ENCODE peak calls at places on chromosomes 16 and 17, in nine cellular contexts. U is CD8-positive, alpha-beta T cell; Q is fibroblast of lung; D is AG10803; Y is HCT116; A is cardiac muscle cell; S is stomach; C is IMR-90; B is heart left ventricle. P is an unnamed sample.

GRCh38 chr16:66367968-66368891 is 1.7 kb downstream of the CDH5 start:
- DNase-seq in B (peak), D (no peak), Y (no peak), U (no peak), S (no peak), C (no peak), A (no peak), Q (no peak), P (peak)

GRCh38 chr16:1133271-1133670 is 19.6 kb upstream of the CACNA1H start:
- DNase-seq in Q (no peak), D (no peak), U (no peak), S (no peak), C (no peak), A (no peak), B (no peak), Y (no peak), P (no peak)

GRCh38 chr16:84820305-84820684 is 510 bp downstream of the CRISPLD2 start:
- DNase-seq in D (peak), B (no peak), A (no peak), C (no peak), Q (no peak), S (no peak), U (no peak), Y (no peak), P (no peak)

GRCh38 chr17:4956493-4957061 is 5.7 kb downstream of the ENO3 start:
- DNase-seq in Y (no peak), A (peak), B (no peak), C (no peak), S (peak), D (no peak), U (peak), Q (no peak), P (no peak)

GRCh38 chr16:47644661-47645060 is 183.5 kb downstream of the PHKB start:
- DNase-seq in Q (no peak), B (no peak), D (peak), C (peak), S (no peak), A (no peak), Y (no peak), U (no peak), P (peak)

GRCh38 chr17:48715496-48716399 is 6.6 kb downstream of the PRAC1 start:
- DNase-seq in B (no peak), Y (no peak), Q (no peak), S (no peak), U (no peak), A (no peak), D (no peak), C (no peak), P (no peak)

GRCh38 chr17:44677136-44677535 is 12.4 kb downstream of the CCDC43 start:
- DNase-seq in C (peak), Q (peak), Y (no peak), D (peak), U (no peak), S (no peak), B (no peak), A (no peak), P (peak)

GRCh38 chr16:24753437-24753836 is 24.0 kb downstream of the TNRC6A start:
- DNase-seq in U (no peak), B (no peak), C (no peak), Q (no peak), S (no peak), D (no peak), A (no peak), Y (no peak), P (no peak)

GRCh38 chr17:44557653-44558285 is 485 bp downstream of the FZD2 start:
- DNase-seq in S (peak), U (peak), Q (peak), D (peak), A (peak), B (no peak), Y (no peak), C (peak), P (peak)

GRCh38 chr16:84706856-84707255 is 7.1 kb downstream of the USP10 start:
- DNase-seq in C (no peak), D (no peak), S (no peak), U (no peak), B (no peak), Y (no peak), Q (no peak), A (no peak), P (no peak)

GRCh38 chr17:4858880-4859260 is 25.7 kb downstream of the MINK1 start:
- DNase-seq in Y (no peak), S (peak), A (no peak), B (peak), C (peak), U (no peak), D (peak), Q (peak), P (peak)

GRCh38 chr16:16992986-16993783 is 477.6 kb downstream of the XYLT1 start:
- DNase-seq in C (no peak), Y (no peak), A (no peak), D (no peak), U (peak), Q (no peak), S (no peak), B (no peak), P (no peak)

GRCh38 chr16:67055712-67056487 is 27.0 kb downstream of the CBFB start:
- DNase-seq in U (no peak), Q (peak), Y (no peak), S (no peak), B (no peak), D (peak), A (no peak), C (peak), P (peak)

GRCh38 chr16:49560018-49560830 is 186.6 kb downstream of the C16orf78 start:
- DNase-seq in A (no peak), Q (peak), S (no peak), B (no peak), Y (no peak), U (no peak), D (no peak), C (no peak), P (peak)

GRCh38 chr16:89115216-89115949 is 21.7 kb downstream of the ACSF3 start:
- DNase-seq in D (no peak), B (peak), Q (peak), C (no peak), A (no peak), S (peak), Y (no peak), U (peak), P (peak)

GRCh38 chr16:26606381-26607150 is 460.2 kb upstream of the C16orf82 start:
- DNase-seq in A (no peak), S (no peak), D (no peak), Q (no peak), C (no peak), U (no peak), Y (no peak), B (no peak), P (no peak)

GRCh38 chr16:85393674-85394510 is 219.2 kb upstream of the GSE1 start:
- DNase-seq in A (peak), Q (no peak), D (peak), C (peak), B (peak), S (peak), Y (no peak), U (peak), P (peak)

GRCh38 chr17:42408076-42408475 is 15.0 kb downstream of the CAVIN1 start:
- DNase-seq in A (no peak), D (no peak), Q (no peak), B (peak), Y (no peak), U (no peak), C (no peak), S (no peak), P (peak)

DNA sequence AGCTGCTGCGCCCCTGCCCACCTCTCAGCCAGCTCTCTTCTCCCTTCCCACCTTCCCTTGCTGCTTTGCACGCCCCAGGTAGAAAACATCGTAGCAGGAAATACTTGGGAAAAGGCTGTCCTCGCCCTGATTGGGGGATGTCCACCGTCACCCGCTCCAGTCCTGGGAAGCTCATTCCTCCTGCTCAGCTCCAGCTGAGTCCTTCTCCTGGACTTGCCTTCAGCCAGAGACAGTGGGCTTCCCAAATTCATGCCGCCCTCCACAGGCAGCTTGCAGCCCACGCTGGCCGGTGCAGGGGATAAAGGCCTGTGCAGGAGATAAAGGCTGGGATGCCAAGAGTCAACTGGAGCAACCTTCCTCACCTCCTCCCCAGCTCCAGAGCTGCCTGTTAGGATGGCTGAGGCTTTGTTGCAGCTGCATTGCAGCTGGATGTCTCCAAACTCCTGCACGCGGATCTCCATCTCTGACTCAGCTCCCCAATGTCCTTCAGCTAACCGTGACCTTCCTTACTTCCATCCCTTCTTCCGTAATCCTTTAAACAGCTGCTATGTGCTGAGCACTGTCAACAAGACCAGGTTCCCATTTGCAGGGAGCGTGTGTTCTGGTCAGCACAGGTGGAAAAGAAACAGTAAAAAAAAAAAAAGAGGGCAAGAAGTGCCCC is 402.0 kb upstream of the TNRC6C start:
- DNase-seq in S (no peak), U (no peak), B (no peak), C (no peak), D (no peak), A (no peak), Y (no peak), Q (no peak), P (no peak)
- H3K4me3 ChIP-seq in S (no peak), U (no peak), B (no peak), C (no peak), D (no peak), A (no peak), Y (no peak), Q (no peak), P (no peak)

GRCh38 chr17:38967290-38967738 is at the start of gene FBXO47:
- DNase-seq in S (peak), A (peak), C (peak), B (peak), D (peak), U (peak), Y (no peak), Q (peak), P (peak)
- TF ChIP-seq CTCF in S (no peak), A (peak), C (no peak), B (peak), D (peak), U (no peak), Y (no peak), Q (no peak), P (no peak)

GRCh38 chr17:75827291-75828050 is 16.7 kb downstream of the UNC13D start:
- DNase-seq in D (peak), Q (peak), U (peak), S (peak), C (peak), B (peak), A (peak), Y (no peak), P (peak)

GRCh38 chr17:75828741-75829140 is 15.5 kb downstream of the UNC13D start:
- DNase-seq in Q (no peak), U (no peak), Y (no peak), C (no peak), D (no peak), A (no peak), B (no peak), S (no peak), P (no peak)

GRCh38 chr17:75826561-75827290 is 17.5 kb downstream of the UNC13D start:
- DNase-seq in Q (no peak), Y (no peak), C (no peak), S (no peak), B (no peak), D (no peak), A (no peak), U (no peak), P (no peak)

GRCh38 chr17:75829747-75830146 is 14.5 kb downstream of the UNC13D start:
- DNase-seq in B (no peak), Y (no peak), S (no peak), D (no peak), C (no peak), U (no peak), Q (no peak), A (no peak), P (no peak)

GRCh38 chr17:75828051-75828400 is 16.2 kb downstream of the UNC13D start:
- DNase-seq in Q (no peak), A (no peak), D (no peak), C (no peak), U (no peak), S (no peak), B (no peak), Y (no peak), P (no peak)
- H3K4me3 ChIP-seq in Q (no peak), A (no peak), D (no peak), C (no peak), U (peak), S (peak), B (peak), Y (no peak), P (no peak)

GRCh38 chr17:8630227-8630801 is at the start of gene MYH10:
- DNase-seq in Y (no peak), B (peak), A (no peak), C (no peak), Q (no peak), D (no peak), S (no peak), U (no peak), P (no peak)
- TF ChIP-seq CTCF in Y (no peak), B (no peak), A (peak), C (peak), Q (peak), D (peak), S (no peak), U (no peak), P (no peak)

GRCh38 chr17:50299776-50300175 is 25.5 kb downstream of the TMEM92 start:
- DNase-seq in Q (no peak), S (no peak), U (no peak), Y (no peak), C (no peak), B (no peak), D (no peak), A (no peak), P (no peak)

GRCh38 chr17:50304781-50305404 is 30.6 kb downstream of the TMEM92 start:
- DNase-seq in B (no peak), D (peak), Y (no peak), C (peak), U (no peak), S (peak), A (no peak), Q (peak), P (peak)

GRCh38 chr17:50298018-50298417 is 23.8 kb downstream of the TMEM92 start:
- DNase-seq in B (no peak), D (no peak), U (no peak), Q (no peak), S (no peak), A (no peak), Y (no peak), C (no peak), P (no peak)

GRCh38 chr17:50303051-50303450 is 28.8 kb downstream of the TMEM92 start:
- DNase-seq in Y (no peak), Q (no peak), S (no peak), U (no peak), D (no peak), A (no peak), B (no peak), C (no peak), P (no peak)

GRCh38 chr17:50301891-50302584 is 27.8 kb downstream of the TMEM92 start:
- DNase-seq in Q (no peak), U (no peak), D (no peak), B (no peak), S (peak), C (no peak), Y (no peak), A (no peak), P (no peak)
- H3K4me3 ChIP-seq in Q (no peak), U (no peak), D (no peak), B (no peak), S (no peak), C (no peak), Y (no peak), A (no peak), P (no peak)